ENCODE peak calls at places on chromosomes 12 and 14, in four cellular contexts. S is effector memory CD4-positive, alpha-beta T cell; B is CD4-positive, CD25-positive, alpha-beta regulatory T cell; U is Peyer's patch. D is an unnamed sample.
A peak's percentile ranks its signal among the peaks of the same experiment; 100 is the strongest.

GRCh38 chr12:74538491-74539258 is 1.0 kb downstream of the ATXN7L3B start:
- DNase-seq in S (peak; percentile 12), B (peak; percentile 56), U (peak; percentile 46), D (peak; percentile 63)

GRCh38 chr14:90040411-90040810 is 21.4 kb upstream of the KCNK13 start:
- DNase-seq in S (no peak), B (no peak), U (no peak), D (no peak)

GRCh38 chr12:51922762-51923505 is 15.6 kb downstream of the ACVRL1 start:
- DNase-seq in S (no peak), B (no peak), U (peak; percentile 33), D (peak; percentile 23)

GRCh38 chr12:89742337-89743022 is 33.8 kb upstream of the ATP2B1 start:
- DNase-seq in S (no peak), B (no peak), U (no peak), D (no peak)

GRCh38 chr12:92784356-92784755 is 81.6 kb downstream of the PLEKHG7 start:
- DNase-seq in S (no peak), B (no peak), U (no peak), D (no peak)

GRCh38 chr12:51262758-51263177 is 7.4 kb downstream of the SMAGP start:
- DNase-seq in S (no peak), B (no peak), U (no peak), D (peak; percentile 34)

GRCh38 chr12:13194462-13195110 is 1.9 kb upstream of the EMP1 start:
- DNase-seq in S (no peak), B (no peak), U (no peak), D (no peak)

GRCh38 chr12:124663206-124663605 is 95.8 kb upstream of the NCOR2 start:
- DNase-seq in S (no peak), B (no peak), U (no peak), D (no peak)

GRCh38 chr14:79852975-79853374 is 358.3 kb downstream of the DIO2 start:
- DNase-seq in S (no peak), B (no peak), U (no peak), D (no peak)

GRCh38 chr14:50619569-50620141 is 48.5 kb downstream of the SAV1 start:
- DNase-seq in S (no peak), B (peak; percentile 13), U (no peak), D (peak; percentile 66)

GRCh38 chr12:6076776-6077700 is 47.4 kb downstream of the VWF start:
- DNase-seq in S (no peak), B (no peak), U (no peak), D (no peak)

GRCh38 chr12:125114365-125115141 is 49.3 kb downstream of the AACS start:
- DNase-seq in S (no peak), B (no peak), U (no peak), D (peak; percentile 61)

GRCh38 chr12:116465407-116465806 is 93.8 kb upstream of the MAP1LC3B2 start:
- DNase-seq in S (no peak), B (no peak), U (no peak), D (no peak)

GRCh38 chr12:68831272-68831671 is 23.3 kb downstream of the MDM2 start:
- DNase-seq in S (no peak), B (no peak), U (no peak), D (no peak)

GRCh38 chr12:132836803-132837331 is 8.2 kb upstream of the GOLGA3 start:
- DNase-seq in S (no peak), B (no peak), U (no peak), D (peak; percentile 76)

GRCh38 chr14:104143521-104144452 is 5.4 kb downstream of the KIF26A start:
- DNase-seq in S (no peak), B (no peak), U (no peak), D (no peak)

GRCh38 chr14:105398726-105399440 is 545 bp downstream of the TEX22 start:
- DNase-seq in S (no peak), B (no peak), U (no peak), D (peak; percentile 79)

GRCh38 chr14:95535226-95536021 is 574 bp downstream of the GLRX5 start:
- DNase-seq in S (no peak), B (no peak), U (no peak), D (peak; percentile 39)

GRCh38 chr12:12032771-12033588 is 37.8 kb upstream of the BCL2L14 start:
- DNase-seq in S (peak; percentile 42), B (peak; percentile 72), U (peak; percentile 72), D (peak; percentile 93)

GRCh38 chr14:58547649-58548048 is 90.1 kb upstream of the DACT1 start:
- DNase-seq in S (no peak), B (no peak), U (no peak), D (no peak)

GRCh38 chr12:27542628-27543027 is 18.6 kb downstream of the PPFIBP1 start:
- DNase-seq in S (no peak), B (no peak), U (no peak), D (no peak)

GRCh38 chr12:27537855-27538675 is 14.1 kb downstream of the PPFIBP1 start:
- DNase-seq in S (no peak), B (no peak), U (no peak), D (peak; percentile 21)

GRCh38 chr12:27541031-27541719 is 17.2 kb downstream of the PPFIBP1 start:
- DNase-seq in S (no peak), B (no peak), U (no peak), D (no peak)

GRCh38 chr12:27535318-27535717 is 11.3 kb downstream of the PPFIBP1 start:
- DNase-seq in S (no peak), B (no peak), U (no peak), D (peak; percentile 61)

DNA sequence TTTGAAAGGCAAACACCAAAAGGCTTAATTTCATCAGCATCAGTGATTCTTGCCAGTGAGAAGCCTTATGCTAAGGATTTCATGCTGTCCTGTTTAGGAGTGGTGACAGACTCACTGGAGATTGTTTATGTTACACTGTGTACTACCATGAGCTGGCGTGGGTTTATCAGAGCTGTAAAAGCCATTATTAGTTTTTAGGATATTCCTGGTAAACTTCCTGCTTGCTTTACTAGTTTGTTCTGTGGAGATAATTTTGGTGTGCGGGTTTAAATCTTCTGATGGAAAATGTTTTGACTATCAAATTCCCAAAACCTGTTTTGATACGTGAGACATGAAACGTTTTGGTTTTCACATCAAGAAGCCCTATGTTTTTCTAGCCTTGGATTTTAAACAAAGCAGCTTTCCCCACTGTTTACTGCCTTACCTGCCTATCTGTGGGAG is 15.2 kb downstream of the PPFIBP1 start:
- DNase-seq in S (no peak), B (no peak), U (no peak), D (no peak)
- H3K4me3 ChIP-seq in S (no peak overlapping the region), B (no peak overlapping the region), U (no peak overlapping the region), D (no peak overlapping the region)

DNA sequence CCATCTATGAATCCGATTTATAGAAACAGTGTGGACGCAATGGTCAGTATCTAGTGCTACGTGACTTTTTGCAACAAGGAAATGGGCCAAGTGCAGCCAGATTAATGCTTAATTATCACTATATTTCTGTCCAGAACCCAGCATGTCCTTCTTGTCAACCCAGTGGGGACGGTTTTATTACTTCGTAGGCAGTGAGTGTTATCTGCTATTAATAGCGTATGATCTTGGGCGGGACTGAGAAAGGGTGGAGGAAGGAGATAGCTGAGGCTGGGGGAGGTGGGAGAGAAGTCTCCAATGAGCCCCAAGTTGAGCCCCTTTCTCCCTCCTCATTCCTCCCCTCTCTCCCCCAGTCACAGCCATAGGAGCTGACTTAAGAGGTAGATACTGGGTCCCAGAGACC is 59.7 kb upstream of the FAM222A start:
- DNase-seq in S (no peak), B (no peak), U (no peak), D (no peak)
- H3K4me3 ChIP-seq in S (no peak overlapping the region), B (no peak overlapping the region), U (no peak overlapping the region), D (no peak overlapping the region)

DNA sequence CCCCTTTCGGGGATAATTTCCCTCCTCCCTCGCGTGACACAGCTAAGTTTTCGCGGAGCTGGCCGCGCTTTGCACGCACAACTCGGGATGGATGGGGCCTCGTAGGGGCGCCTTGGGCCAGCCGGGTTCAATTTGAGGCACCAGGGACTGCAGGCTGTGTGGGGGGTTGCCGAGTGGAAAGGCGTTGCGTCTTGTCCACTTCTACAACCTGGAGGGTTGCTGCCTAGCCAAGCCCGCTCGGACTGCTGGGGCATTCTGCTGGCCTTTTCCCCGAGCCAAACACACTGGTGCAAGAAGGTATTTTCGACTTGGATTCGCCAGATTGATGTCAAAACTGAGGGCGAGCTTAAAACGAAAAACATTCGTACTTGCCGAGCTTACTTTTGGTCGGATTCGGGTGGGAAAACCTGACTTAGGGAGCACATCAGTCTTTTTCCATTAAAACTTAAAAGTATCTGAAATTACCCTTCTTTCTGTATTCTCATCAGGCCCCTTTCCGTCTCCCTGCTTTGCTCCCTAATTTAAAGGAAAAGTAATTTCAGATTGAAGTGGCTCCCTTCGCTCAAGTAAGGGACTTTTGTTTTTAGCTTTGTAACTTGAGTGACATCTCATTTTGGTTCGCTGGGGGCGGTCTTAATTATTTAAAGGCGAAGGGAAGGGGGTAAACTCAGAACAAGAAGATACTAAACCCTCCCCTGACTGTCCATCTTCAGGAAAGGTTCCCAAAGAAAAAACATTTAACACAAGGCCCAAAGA is 14.3 kb downstream of the TBX3 start:
- DNase-seq in S (no peak), B (no peak), U (no peak), D (no peak)
- H3K4me3 ChIP-seq in S (no peak overlapping the region), B (no peak overlapping the region), U (no peak overlapping the region), D (no peak overlapping the region)

DNA sequence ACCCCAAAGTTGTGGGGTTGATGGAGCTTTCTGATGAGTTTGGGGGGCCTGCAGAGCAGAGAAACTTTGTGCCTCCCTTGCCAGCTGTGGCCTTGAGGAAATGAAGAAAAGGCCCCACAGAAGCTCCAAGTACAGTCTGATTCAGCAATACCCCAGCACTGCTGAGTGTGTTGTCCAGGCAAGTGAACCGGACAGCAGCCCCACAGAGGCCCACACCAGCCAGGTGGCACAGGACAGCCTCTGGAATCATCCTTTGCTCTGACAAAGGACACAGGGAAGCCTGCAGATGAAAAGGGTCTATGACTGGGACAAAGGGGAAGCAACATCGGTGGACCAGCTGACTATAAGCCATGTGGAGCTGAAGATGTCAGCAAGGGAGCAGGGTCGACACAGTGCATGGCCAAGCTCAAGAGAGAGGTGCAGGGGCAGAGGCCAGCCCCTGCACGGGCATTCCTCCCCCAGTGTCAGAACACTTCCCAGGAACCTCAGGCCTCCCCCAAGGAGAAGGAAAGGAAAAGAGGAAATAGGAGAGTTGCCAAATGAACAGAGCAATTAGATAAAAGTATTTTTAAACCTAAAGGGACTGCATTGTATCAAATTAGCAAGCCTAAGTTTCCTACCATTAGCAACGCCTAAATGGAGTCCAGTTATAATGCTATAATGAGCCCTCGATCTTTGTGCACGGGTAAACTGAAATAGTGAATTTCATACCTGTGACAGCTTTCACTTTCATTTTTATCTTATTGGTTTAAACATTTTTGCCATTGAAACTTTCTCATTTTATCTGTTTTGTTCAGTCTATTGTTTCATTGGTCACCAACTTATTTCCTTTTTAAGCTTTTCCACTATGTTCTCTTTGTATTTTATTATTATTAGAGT is 46.3 kb upstream of the PTGDR start:
- DNase-seq in S (no peak), B (no peak), U (no peak), D (peak; percentile 7)
- H3K4me3 ChIP-seq in S (peak overlapping the region; percentile 53), B (peak overlapping the region; percentile 91), U (peak overlapping the region; percentile 30), D (no peak overlapping the region)

DNA sequence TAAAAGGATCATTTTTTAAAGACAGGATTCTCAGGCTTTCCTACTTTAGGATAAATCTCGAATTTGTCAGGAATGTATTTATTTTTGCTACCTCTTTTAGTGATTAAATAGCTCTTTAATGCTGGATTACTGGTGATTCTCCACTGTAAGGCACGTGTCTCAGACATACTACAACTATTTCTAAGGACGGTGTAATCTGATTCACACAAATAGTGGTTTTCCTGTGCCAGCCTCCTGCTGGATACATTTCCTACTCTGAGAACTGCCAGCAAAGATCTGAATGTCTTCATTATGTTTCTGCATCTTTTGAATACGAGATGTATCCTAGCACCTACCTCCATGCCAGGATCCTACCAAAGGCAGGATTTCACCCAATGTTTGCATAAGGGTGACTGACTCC is 120.7 kb downstream of the PRICKLE1 start:
- DNase-seq in S (no peak), B (no peak), U (no peak), D (no peak)
- H3K4me3 ChIP-seq in S (no peak overlapping the region), B (peak overlapping the region; percentile 17), U (no peak overlapping the region), D (peak overlapping the region; percentile 48)

GRCh38 chr12:57129311-57130288 is 1.3 kb downstream of the LRP1 start:
- DNase-seq in S (no peak), B (no peak), U (no peak), D (no peak)
- H3K4me3 ChIP-seq in S (no peak overlapping the region), B (no peak overlapping the region), U (peak overlapping the region; percentile 89), D (no peak overlapping the region)